ENCODE peak calls at places on chromosomes 13 and 19, in five cellular contexts. D is sigmoid colon, B is stomach, G is GM12878, H is suprapubic skin. M is an unnamed sample.

GRCh38 chr19:2575734-2576481 is 100.0 kb downstream of the GADD45B start:
- DNase-seq in D (peak; percentile 95), B (peak; percentile 66), G (no peak), H (peak; percentile 95), M (peak; percentile 90)

GRCh38 chr13:110813646-110814624 is 100.4 kb downstream of the ING1 start:
- DNase-seq in D (no peak), B (no peak), G (no peak), H (peak; percentile 75), M (no peak)

GRCh38 chr13:35818577-35819165 is 312.5 kb downstream of the DCLK1 start:
- DNase-seq in D (no peak), B (no peak), G (no peak), H (no peak), M (no peak)

GRCh38 chr19:54426291-54426918 is 11.1 kb downstream of the TTYH1 start:
- DNase-seq in D (no peak), B (no peak), G (no peak), H (no peak), M (no peak)

GRCh38 chr19:50204811-50205675 is 1.6 kb downstream of the MYH14 start:
- DNase-seq in D (no peak), B (peak; percentile 94), G (no peak), H (no peak), M (peak; percentile 78)

GRCh38 chr13:28179974-28180373 is 41.6 kb downstream of the PAN3 start:
- DNase-seq in D (no peak), B (no peak), G (no peak), H (no peak), M (no peak)

GRCh38 chr19:43464089-43464775 is 1.2 kb downstream of the LYPD3 start:
- DNase-seq in D (no peak), B (peak; percentile 74), G (no peak), H (peak; percentile 90), M (peak; percentile 77)

GRCh38 chr19:20077791-20078463 is at the start of gene ZNF90:
- DNase-seq in D (peak; percentile 99), B (peak; percentile 97), G (peak; percentile 11), H (peak; percentile 98), M (peak; percentile 98)

GRCh38 chr19:3046621-3047306 is 15.5 kb downstream of the TLE5 start:
- DNase-seq in D (peak; percentile 89), B (no peak), G (no peak), H (no peak), M (no peak)

GRCh38 chr13:48346583-48346982 is 43.0 kb downstream of the RB1 start:
- DNase-seq in D (no peak), B (no peak), G (no peak), H (no peak), M (no peak)

GRCh38 chr13:49821216-49821820 is 28.8 kb upstream of the KPNA3 start:
- DNase-seq in D (no peak), B (no peak), G (no peak), H (no peak), M (no peak)

DNA sequence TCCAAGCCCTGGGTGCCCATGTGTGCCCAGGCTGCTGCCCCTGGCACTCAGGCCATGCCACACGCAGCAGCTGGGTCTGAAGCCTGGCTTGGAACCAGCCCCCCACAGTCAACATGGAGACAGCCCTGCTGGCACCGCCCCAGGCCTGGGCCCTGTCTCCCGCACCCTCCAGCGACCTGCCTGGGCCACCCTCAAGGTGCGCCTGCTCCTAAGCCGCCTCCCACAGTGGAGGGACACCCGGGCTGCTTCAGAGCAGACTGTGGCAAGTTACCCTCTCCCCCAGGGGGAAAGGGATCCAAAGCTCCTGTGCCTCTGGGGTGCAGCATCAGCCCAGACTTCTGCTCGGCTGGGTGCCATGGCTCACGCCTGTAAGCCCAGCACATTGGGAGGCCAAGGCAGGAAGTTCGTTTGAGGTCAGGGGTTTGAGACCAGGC is 15.8 kb downstream of the ELL start:
- DNase-seq in D (no peak), B (no peak), G (no peak), H (no peak), M (no peak)
- H3K27ac ChIP-seq in D (peak overlapping the region; percentile 59), B (peak overlapping the region; percentile 6), G (no peak overlapping the region), H (no peak overlapping the region), M (peak overlapping the region; percentile 26)

DNA sequence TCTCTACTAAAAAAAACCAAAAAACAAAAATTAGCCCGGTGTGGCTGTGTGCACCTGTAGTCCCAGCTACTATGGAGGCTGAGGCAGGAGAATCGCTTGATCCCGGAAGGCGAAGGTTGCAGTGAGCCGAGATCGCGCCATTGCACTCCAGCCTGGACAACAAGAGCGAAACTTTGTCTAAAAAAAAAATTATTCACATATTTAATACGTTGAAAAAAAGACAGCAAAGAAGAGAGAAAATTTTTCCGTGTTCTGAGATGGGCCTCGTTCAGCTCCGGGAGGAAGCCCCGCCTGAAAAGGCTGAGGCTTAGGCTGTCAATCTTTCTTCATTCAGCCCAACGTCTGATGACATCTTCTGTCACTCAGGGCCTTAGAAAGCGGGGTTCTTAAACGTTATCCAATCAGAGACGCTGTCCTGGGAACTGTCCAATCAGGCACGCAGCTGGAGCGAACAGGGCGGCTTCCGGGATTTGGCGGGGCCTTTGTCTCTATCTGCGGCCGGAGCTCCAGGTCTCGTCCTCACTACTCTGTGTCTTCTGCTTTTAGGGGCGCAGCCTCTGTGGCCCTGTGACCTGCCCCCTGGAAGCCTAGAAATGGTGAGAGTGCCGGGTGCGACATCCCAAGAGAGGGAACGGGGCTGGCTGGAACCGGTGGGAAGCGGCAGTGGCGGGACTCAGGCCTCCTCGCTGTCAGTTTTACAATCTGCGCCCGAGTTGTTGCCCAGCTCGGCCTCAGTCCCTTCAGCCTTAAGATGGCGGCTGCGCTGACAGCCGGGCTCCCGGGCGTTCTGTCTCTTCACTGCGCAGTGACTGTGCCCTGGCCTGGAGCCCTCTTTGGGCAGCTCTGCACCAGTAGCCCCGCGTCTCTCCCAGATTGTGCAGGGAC is at the start of gene ZNF726:
- DNase-seq in D (peak; percentile 90), B (peak; percentile 82), G (peak; percentile 37), H (peak; percentile 95), M (peak; percentile 88)
- H3K4me3 ChIP-seq in D (peak within 1 kb of the TSS; percentile 59), B (peak within 1 kb of the TSS; percentile 74), G (peak within 1 kb of the TSS; percentile 48), H (peak within 1 kb of the TSS; percentile 57), M (peak within 1 kb of the TSS; percentile 81)

DNA sequence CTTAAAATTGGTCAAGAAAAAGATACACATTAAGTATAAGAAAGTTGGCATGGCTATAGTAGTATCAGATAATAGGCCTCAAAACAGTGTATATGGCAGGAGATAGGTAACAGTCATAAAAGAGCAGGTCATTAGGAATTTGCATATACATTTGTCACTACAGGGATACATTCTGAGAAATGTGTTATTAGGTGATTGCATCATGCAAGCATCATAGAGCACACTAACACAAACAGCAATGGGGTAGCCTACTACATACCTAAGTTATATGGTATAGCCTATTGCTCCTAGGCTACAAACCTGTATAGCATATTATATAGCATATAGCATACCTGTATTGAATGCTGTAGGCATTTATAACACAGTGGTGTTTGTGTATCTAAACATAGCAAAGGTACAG is 6.2 kb upstream of the ZNF529 start:
- DNase-seq in D (no peak), B (no peak), G (no peak), H (no peak), M (no peak)
- TF ChIP-seq POLR2AphosphoS5 in D (no peak), B (no peak), G (no peak), H (no peak), M (no peak)

GRCh38 chr19:15246198-15246481 is 13.9 kb upstream of the EPHX3 start:
- DNase-seq in D (no peak), B (no peak), G (no peak), H (no peak), M (no peak)
- H3K27ac ChIP-seq in D (peak overlapping the region; percentile 81), B (no peak overlapping the region), G (no peak overlapping the region), H (peak overlapping the region; percentile 86), M (no peak overlapping the region)

GRCh38 chr19:39533003-39533512 is 406 bp upstream of the EID2B start:
- DNase-seq in D (no peak), B (no peak), G (no peak), H (no peak), M (no peak)
- H3K4me3 ChIP-seq in D (peak overlapping the region; percentile 80), B (peak overlapping the region; percentile 70), G (no peak overlapping the region), H (peak overlapping the region; percentile 75), M (peak overlapping the region; percentile 93)

GRCh38 chr19:35509018-35509652 is 4.3 kb downstream of the DMKN start:
- DNase-seq in D (no peak), B (peak; percentile 71), G (peak; percentile 40), H (no peak), M (peak; percentile 68)
- TF ChIP-seq POLR2AphosphoS5 in D (no peak), B (peak; percentile 53), G (no peak), H (no peak), M (no peak)

GRCh38 chr13:25971499-25972145 is 80.2 kb downstream of the SHISA2 start:
- DNase-seq in D (no peak), B (no peak), G (no peak), H (no peak), M (no peak)
- H3K27ac ChIP-seq in D (no peak overlapping the region), B (no peak overlapping the region), G (no peak overlapping the region), H (no peak overlapping the region), M (no peak overlapping the region)